ENCODE peak calls at places on chromosomes 1 and 21, in five cellular contexts. One of them, this sample, is unnamed. For H3K4me1 and H3K27me3, the result is how much of the 10 kb centered on the place peaks cover.

GRCh38 chr1:236039736-236040670 is 24.9 kb downstream of the NID1 start:
- DNase-seq in mesendoderm: no peak
- DNase-seq in left lung: peak
- DNase-seq in cardiac muscle cell: peak
- DNase-seq in fibroblast of lung: peak
- DNase-seq in this sample: no peak

GRCh38 chr1:60559371-60559770 is 485.8 kb upstream of the C1orf87 start:
- DNase-seq in mesendoderm: no peak
- DNase-seq in left lung: no peak
- DNase-seq in cardiac muscle cell: no peak
- DNase-seq in fibroblast of lung: peak
- DNase-seq in this sample: no peak

GRCh38 chr1:225651376-225651871 is 1.5 kb downstream of the ENAH start:
- DNase-seq in mesendoderm: peak
- DNase-seq in left lung: no peak
- DNase-seq in cardiac muscle cell: no peak
- DNase-seq in fibroblast of lung: peak
- DNase-seq in this sample: no peak

GRCh38 chr1:240577095-240577494 is 34.9 kb downstream of the GREM2 start:
- DNase-seq in mesendoderm: no peak
- DNase-seq in left lung: no peak
- DNase-seq in cardiac muscle cell: no peak
- DNase-seq in fibroblast of lung: no peak
- DNase-seq in this sample: no peak

GRCh38 chr1:203407301-203407700 is 56.4 kb upstream of the FMOD start:
- DNase-seq in mesendoderm: no peak
- DNase-seq in left lung: no peak
- DNase-seq in cardiac muscle cell: no peak
- DNase-seq in fibroblast of lung: peak
- DNase-seq in this sample: no peak

GRCh38 chr1:180299486-180300246 is 69.6 kb downstream of the LHX4 start:
- DNase-seq in mesendoderm: no peak
- DNase-seq in left lung: no peak
- DNase-seq in cardiac muscle cell: no peak
- DNase-seq in fibroblast of lung: no peak
- DNase-seq in this sample: no peak

GRCh38 chr1:172821609-172822274 is 162.8 kb downstream of the FASLG start:
- DNase-seq in mesendoderm: no peak
- DNase-seq in left lung: no peak
- DNase-seq in cardiac muscle cell: peak
- DNase-seq in fibroblast of lung: peak
- DNase-seq in this sample: no peak

GRCh38 chr1:27351541-27352107 is 9.8 kb downstream of the SYTL1 start:
- DNase-seq in mesendoderm: no peak
- DNase-seq in left lung: no peak
- DNase-seq in cardiac muscle cell: no peak
- DNase-seq in fibroblast of lung: no peak
- DNase-seq in this sample: no peak

GRCh38 chr21:40846057-40846456 is 901 bp downstream of the DSCAM start:
- DNase-seq in mesendoderm: no peak
- DNase-seq in left lung: no peak
- DNase-seq in cardiac muscle cell: peak
- DNase-seq in fibroblast of lung: no peak
- DNase-seq in this sample: no peak

GRCh38 chr1:180611016-180611930 is 20.5 kb upstream of the XPR1 start:
- DNase-seq in mesendoderm: no peak
- DNase-seq in left lung: no peak
- DNase-seq in cardiac muscle cell: no peak
- DNase-seq in fibroblast of lung: peak
- DNase-seq in this sample: no peak

GRCh38 chr1:182041615-182042014 is 19.9 kb downstream of the ZNF648 start:
- DNase-seq in mesendoderm: no peak
- DNase-seq in left lung: no peak
- DNase-seq in cardiac muscle cell: no peak
- DNase-seq in fibroblast of lung: peak
- DNase-seq in this sample: no peak

GRCh38 chr1:12604114-12604874 is 13.7 kb downstream of the DHRS3 start:
- DNase-seq in mesendoderm: peak
- DNase-seq in left lung: peak
- DNase-seq in cardiac muscle cell: peak
- DNase-seq in fibroblast of lung: peak
- DNase-seq in this sample: no peak

GRCh38 chr1:98898901-98899300 is 105.8 kb downstream of the PLPPR5 start:
- DNase-seq in mesendoderm: no peak
- DNase-seq in left lung: no peak
- DNase-seq in cardiac muscle cell: no peak
- DNase-seq in fibroblast of lung: no peak
- DNase-seq in this sample: no peak

GRCh38 chr1:38533772-38534472 is 325.6 kb downstream of the RRAGC start:
- DNase-seq in mesendoderm: no peak
- DNase-seq in left lung: no peak
- DNase-seq in cardiac muscle cell: no peak
- DNase-seq in fibroblast of lung: no peak
- DNase-seq in this sample: no peak

DNA sequence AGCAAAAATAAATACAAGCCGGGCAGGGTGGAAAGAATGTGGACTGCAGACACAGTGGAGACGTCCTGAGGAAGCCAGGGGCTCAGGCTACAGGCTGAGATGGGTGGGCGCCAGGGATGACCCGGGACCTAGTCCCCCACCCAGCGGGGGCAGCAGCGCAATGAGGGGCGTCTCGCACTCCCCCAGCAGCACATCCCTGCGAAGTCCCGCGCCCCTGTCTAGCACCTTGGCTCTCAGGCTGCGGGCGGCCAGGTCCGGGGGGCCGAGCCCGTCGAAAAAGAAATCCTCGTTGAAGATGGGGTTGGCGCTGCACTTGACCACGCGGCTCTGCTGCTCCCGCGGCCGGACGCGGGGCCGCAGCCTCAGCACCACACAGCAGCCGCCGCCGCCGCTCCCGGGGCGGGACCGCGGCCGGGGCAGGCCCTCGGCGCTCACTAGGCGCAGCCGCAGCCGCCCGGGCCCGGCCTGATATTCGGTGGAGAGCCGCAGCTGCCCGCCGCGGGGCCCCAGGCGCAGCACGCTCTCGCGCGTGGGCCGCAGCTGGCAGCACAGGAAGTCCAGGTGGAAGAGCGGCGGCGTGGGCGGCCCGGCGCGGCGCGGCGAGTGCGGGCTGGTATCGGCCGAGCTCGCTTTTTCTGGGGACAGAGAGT is 1.7 kb downstream of the C2CD4D start:
- DNase-seq in mesendoderm: peak
- DNase-seq in left lung: no peak
- DNase-seq in cardiac muscle cell: peak
- DNase-seq in fibroblast of lung: no peak
- DNase-seq in this sample: no peak
- H3K27ac ChIP-seq in mesendoderm: no peak
- H3K27ac ChIP-seq in left lung: no peak
- H3K27ac ChIP-seq in cardiac muscle cell: no peak
- H3K27ac ChIP-seq in fibroblast of lung: no peak
- H3K27ac ChIP-seq in this sample: no peak

GRCh38 chr1:2523891-2524609 is 2.3 kb downstream of the PANK4 start:
- DNase-seq in mesendoderm: no peak
- DNase-seq in left lung: no peak
- DNase-seq in cardiac muscle cell: no peak
- DNase-seq in fibroblast of lung: no peak
- DNase-seq in this sample: no peak

GRCh38 chr1:2525896-2526823 is at the start of gene PANK4:
- DNase-seq in mesendoderm: peak
- DNase-seq in left lung: peak
- DNase-seq in cardiac muscle cell: peak
- DNase-seq in fibroblast of lung: peak
- DNase-seq in this sample: peak

GRCh38 chr1:2527553-2527860 is 1.1 kb upstream of the PANK4 start:
- DNase-seq in mesendoderm: no peak
- DNase-seq in left lung: no peak
- DNase-seq in cardiac muscle cell: no peak
- DNase-seq in fibroblast of lung: no peak
- DNase-seq in this sample: no peak

GRCh38 chr1:2526824-2527552 is 592 bp upstream of the PANK4 start:
- DNase-seq in mesendoderm: peak
- DNase-seq in left lung: no peak
- DNase-seq in cardiac muscle cell: peak
- DNase-seq in fibroblast of lung: peak
- DNase-seq in this sample: peak

GRCh38 chr1:2525524-2525895 is 886 bp downstream of the PANK4 start:
- DNase-seq in mesendoderm: peak
- DNase-seq in left lung: no peak
- DNase-seq in cardiac muscle cell: peak
- DNase-seq in fibroblast of lung: no peak
- DNase-seq in this sample: no peak
- H3K4me1 ChIP-seq in mesendoderm: under half
- H3K4me1 ChIP-seq in left lung: under half
- H3K4me1 ChIP-seq in cardiac muscle cell: under half
- H3K4me1 ChIP-seq in fibroblast of lung: under half
- H3K4me1 ChIP-seq in this sample: under half

GRCh38 chr1:223534677-223535076 is 130.8 kb downstream of the CAPN8 start:
- DNase-seq in mesendoderm: no peak
- DNase-seq in left lung: no peak
- DNase-seq in cardiac muscle cell: no peak
- DNase-seq in fibroblast of lung: no peak
- DNase-seq in this sample: no peak

GRCh38 chr1:223538921-223539445 is 126.5 kb downstream of the CAPN8 start:
- DNase-seq in mesendoderm: no peak
- DNase-seq in left lung: no peak
- DNase-seq in cardiac muscle cell: no peak
- DNase-seq in fibroblast of lung: no peak
- DNase-seq in this sample: no peak

GRCh38 chr1:223531742-223532341 is 133.7 kb downstream of the CAPN8 start:
- DNase-seq in mesendoderm: peak
- DNase-seq in left lung: no peak
- DNase-seq in cardiac muscle cell: peak
- DNase-seq in fibroblast of lung: peak
- DNase-seq in this sample: peak

GRCh38 chr1:223535261-223535778 is 130.2 kb downstream of the CAPN8 start:
- DNase-seq in mesendoderm: no peak
- DNase-seq in left lung: no peak
- DNase-seq in cardiac muscle cell: no peak
- DNase-seq in fibroblast of lung: no peak
- DNase-seq in this sample: no peak

DNA sequence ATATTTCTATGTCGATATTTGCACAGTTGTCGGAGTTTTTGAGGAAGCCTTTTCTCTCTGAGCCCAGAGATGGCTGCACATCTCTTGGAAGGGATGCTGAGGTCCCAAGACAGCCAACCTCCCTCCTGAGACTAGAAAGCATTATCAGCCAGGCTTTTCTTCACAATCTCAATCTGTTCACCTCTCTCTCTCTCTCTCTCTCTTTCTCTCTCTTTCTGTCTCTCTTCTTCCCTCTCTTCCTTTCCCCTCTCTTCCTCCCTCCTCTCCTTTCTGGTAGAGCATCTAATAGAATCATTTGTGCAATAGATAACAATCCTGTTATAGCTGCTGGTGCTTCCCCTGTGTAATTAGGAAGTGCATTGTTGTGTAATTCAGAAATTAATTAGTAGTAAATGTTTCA is 131.8 kb downstream of the CAPN8 start:
- DNase-seq in mesendoderm: no peak
- DNase-seq in left lung: no peak
- DNase-seq in cardiac muscle cell: no peak
- DNase-seq in fibroblast of lung: no peak
- DNase-seq in this sample: no peak
- H3K27me3 ChIP-seq in mesendoderm: under half
- H3K27me3 ChIP-seq in left lung: under half
- H3K27me3 ChIP-seq in cardiac muscle cell: under half
- H3K27me3 ChIP-seq in fibroblast of lung: under half
- H3K27me3 ChIP-seq in this sample: under half

GRCh38 chr1:239353536-239353935 is 32.8 kb upstream of the CHRM3 start:
- DNase-seq in mesendoderm: no peak
- DNase-seq in left lung: no peak
- DNase-seq in cardiac muscle cell: no peak
- DNase-seq in fibroblast of lung: no peak
- DNase-seq in this sample: no peak
- H3K27ac ChIP-seq in mesendoderm: no peak
- H3K27ac ChIP-seq in left lung: no peak
- H3K27ac ChIP-seq in cardiac muscle cell: no peak
- H3K27ac ChIP-seq in fibroblast of lung: no peak
- H3K27ac ChIP-seq in this sample: no peak

This sample was measured in aorta.